ENCODE peak calls at places on chromosomes 3 and 15, in ten cellular contexts. V is heart left ventricle, E is suprapubic skin, G is upper lobe of left lung, R is lung, L is GM23338, S is upper lobe of right lung, H is ovary, N is adrenal gland, K is neuronal stem cell. Z is an unnamed sample. For H3K4me1, the result is how much of the 10 kb centered on the place peaks cover.

GRCh38 chr3:23329471-23329870 is 126.3 kb downstream of the UBE2E2 start:
- DNase-seq in R (no peak), S (no peak), L (no peak), K (no peak), H (no peak), G (no peak), N (no peak), V (no peak), E (no peak), Z (no peak)

GRCh38 chr3:46677096-46677702 is 16.3 kb downstream of the ALS2CL start:
- DNase-seq in S (no peak), N (peak), H (no peak), R (no peak), E (no peak), K (no peak), V (peak), L (no peak), G (no peak), Z (no peak)

GRCh38 chr15:51782357-51782896 is 31.0 kb downstream of the TMOD2 start:
- DNase-seq in R (no peak), N (no peak), S (no peak), H (no peak), V (no peak), K (no peak), L (peak), E (no peak), G (no peak), Z (no peak)

GRCh38 chr3:182364723-182365650 is 428.3 kb upstream of the ATP11B start:
- DNase-seq in E (no peak), H (no peak), R (no peak), K (no peak), S (no peak), N (no peak), L (no peak), V (no peak), G (no peak), Z (no peak)

GRCh38 chr15:95368211-95368610 is 962.3 kb upstream of the NR2F2 start:
- DNase-seq in H (no peak), E (no peak), L (no peak), S (no peak), N (no peak), R (no peak), G (no peak), K (no peak), V (no peak), Z (no peak)

GRCh38 chr3:186425788-186426730 is 64.0 kb upstream of the DGKG start:
- DNase-seq in L (peak), G (no peak), E (no peak), K (no peak), R (no peak), H (no peak), V (no peak), N (no peak), S (no peak), Z (no peak)

GRCh38 chr15:101538996-101539395 is 49.5 kb upstream of the PCSK6 start:
- DNase-seq in N (no peak), G (no peak), E (no peak), H (no peak), V (no peak), R (no peak), S (no peak), K (no peak), L (no peak), Z (no peak)

GRCh38 chr15:66951976-66952375 is 113.4 kb upstream of the SMAD3 start:
- DNase-seq in K (no peak), H (no peak), R (no peak), V (no peak), N (no peak), G (no peak), L (no peak), E (no peak), S (no peak), Z (no peak)

GRCh38 chr15:29896062-29896461 is 73.8 kb upstream of the TJP1 start:
- DNase-seq in G (no peak), S (no peak), L (no peak), R (no peak), H (no peak), N (no peak), K (no peak), E (no peak), V (no peak), Z (no peak)

GRCh38 chr3:65666426-65667091 is 372.2 kb downstream of the MAGI1 start:
- DNase-seq in R (no peak), S (no peak), H (no peak), L (peak), V (no peak), N (no peak), G (no peak), K (no peak), E (no peak), Z (no peak)

GRCh38 chr3:75001330-75001729 is 386.9 kb upstream of the CNTN3 start:
- DNase-seq in N (no peak), R (no peak), L (peak), V (no peak), G (no peak), E (no peak), S (no peak), H (no peak), K (no peak), Z (no peak)

GRCh38 chr3:98991393-98991792 is 89.9 kb upstream of the DCBLD2 start:
- DNase-seq in S (no peak), V (no peak), R (no peak), L (peak), H (no peak), N (no peak), G (no peak), K (no peak), E (no peak), Z (no peak)

GRCh38 chr3:44678480-44679116 is 30.1 kb downstream of the ZNF35 start:
- DNase-seq in R (no peak), S (no peak), N (no peak), E (no peak), H (no peak), G (no peak), L (no peak), K (no peak), V (no peak), Z (no peak)

GRCh38 chr15:38041576-38041975 is 107.1 kb downstream of the TMCO5A start:
- DNase-seq in H (no peak), E (no peak), N (no peak), R (no peak), G (no peak), L (no peak), S (no peak), K (no peak), V (no peak), Z (no peak)

GRCh38 chr3:49476563-49476962 is 6.5 kb downstream of the DAG1 start:
- DNase-seq in S (no peak), H (no peak), K (no peak), N (no peak), R (no peak), E (no peak), G (no peak), L (no peak), V (no peak), Z (no peak)

GRCh38 chr15:41637086-41637485 is 23.1 kb upstream of the MGA start:
- DNase-seq in S (no peak), K (no peak), H (no peak), N (no peak), V (no peak), G (no peak), L (no peak), E (no peak), R (no peak), Z (no peak)

GRCh38 chr15:73906346-73907017 is 19.8 kb upstream of the LOXL1 start:
- DNase-seq in V (no peak), E (no peak), K (no peak), H (no peak), N (no peak), S (no peak), R (no peak), G (no peak), L (no peak), Z (no peak)

GRCh38 chr3:58628823-58629562 is 37.6 kb downstream of the FAM3D start:
- DNase-seq in H (peak), K (no peak), V (no peak), G (no peak), N (no peak), L (no peak), R (no peak), S (no peak), E (no peak), Z (no peak)

GRCh38 chr3:187101184-187102072 is 37.9 kb downstream of the RPL39L start:
- DNase-seq in N (peak), L (no peak), G (peak), K (no peak), E (peak), R (peak), S (peak), H (peak), V (peak), Z (peak)

GRCh38 chr15:38638841-38639240 is 74.2 kb upstream of the RASGRP1 start:
- DNase-seq in V (no peak), K (no peak), S (no peak), G (no peak), H (no peak), E (no peak), L (no peak), R (no peak), N (no peak), Z (no peak)

GRCh38 chr15:88069561-88069960 is 187.0 kb downstream of the NTRK3 start:
- DNase-seq in E (no peak), R (no peak), K (no peak), H (no peak), G (no peak), S (no peak), N (no peak), V (no peak), L (no peak), Z (no peak)

GRCh38 chr3:52104664-52105281 is 48.4 kb upstream of the DUSP7 start:
- DNase-seq in H (no peak), V (peak), N (no peak), L (no peak), E (no peak), K (no peak), S (no peak), G (no peak), R (no peak), Z (no peak)

GRCh38 chr3:183975981-183976662 is 41.6 kb downstream of the ABCC5 start:
- DNase-seq in R (no peak), H (no peak), N (no peak), S (no peak), K (no peak), V (no peak), G (no peak), L (peak), E (no peak), Z (no peak)

GRCh38 chr3:184682671-184683070 is 29.2 kb downstream of the MAGEF1 start:
- DNase-seq in V (no peak), K (no peak), N (no peak), G (no peak), S (peak), R (no peak), E (no peak), H (no peak), L (no peak), Z (no peak)

GRCh38 chr3:133890037-133890436 is 5.6 kb downstream of the RAB6B start:
- DNase-seq in G (no peak), K (no peak), S (no peak), V (no peak), L (no peak), E (no peak), R (peak), H (no peak), N (no peak), Z (no peak)

GRCh38 chr15:72341361-72341760 is 21.4 kb upstream of the CELF6 start:
- DNase-seq in K (peak), E (no peak), H (no peak), N (no peak), R (no peak), G (no peak), S (no peak), L (peak), V (no peak), Z (no peak)

GRCh38 chr15:80026754-80027153 is 32.7 kb upstream of the ZFAND6 start:
- DNase-seq in L (no peak), K (no peak), S (no peak), R (no peak), G (no peak), E (peak), N (peak), H (no peak), V (no peak), Z (no peak)

GRCh38 chr3:172065534-172065933 is 26.2 kb downstream of the FNDC3B start:
- DNase-seq in H (no peak), N (no peak), V (no peak), S (no peak), G (no peak), E (no peak), K (no peak), R (no peak), L (no peak), Z (no peak)

GRCh38 chr3:196670335-196670734 is 30.8 kb downstream of the NRROS start:
- DNase-seq in L (no peak), V (no peak), N (no peak), R (no peak), H (no peak), G (peak), E (no peak), S (no peak), K (no peak), Z (no peak)

GRCh38 chr3:137760341-137761098 is 3.6 kb upstream of the SOX14 start:
- DNase-seq in G (no peak), V (peak), E (no peak), N (no peak), K (no peak), S (no peak), L (peak), R (no peak), H (no peak), Z (no peak)

GRCh38 chr3:195715583-195716266 is 5.1 kb upstream of the MUC20 start:
- DNase-seq in H (no peak), K (no peak), V (peak), S (no peak), L (no peak), G (no peak), E (no peak), N (no peak), R (no peak), Z (no peak)

GRCh38 chr3:177144922-177145321 is 52.4 kb downstream of the TBL1XR1 start:
- DNase-seq in R (no peak), G (no peak), S (no peak), E (no peak), V (no peak), K (no peak), L (no peak), H (no peak), N (no peak), Z (no peak)

GRCh38 chr3:178169421-178169820 is 366.8 kb upstream of the KCNMB2 start:
- DNase-seq in K (no peak), L (no peak), G (no peak), S (no peak), N (no peak), H (no peak), E (no peak), R (no peak), V (no peak), Z (no peak)

GRCh38 chr3:147394168-147394941 is 12.0 kb downstream of the ZIC4 start:
- DNase-seq in E (no peak), L (peak), R (no peak), S (no peak), G (no peak), H (no peak), N (no peak), V (no peak), K (no peak), Z (no peak)

GRCh38 chr15:101813803-101814534 is 2.0 kb downstream of the OR4F15 start:
- DNase-seq in H (no peak), L (no peak), N (no peak), E (no peak), S (no peak), R (no peak), V (no peak), K (no peak), G (no peak), Z (no peak)

GRCh38 chr3:124082343-124082742 is 90.4 kb upstream of the ROPN1 start:
- DNase-seq in G (no peak), S (no peak), L (no peak), V (no peak), N (no peak), E (no peak), K (no peak), R (no peak), H (no peak), Z (no peak)
- H3K4me3 ChIP-seq in G (no peak), S (no peak), L (no peak), V (no peak), N (no peak), E (no peak), K (no peak), R (no peak), H (no peak), Z (no peak)

GRCh38 chr3:53805463-53806159 is 40.6 kb downstream of the CHDH start:
- DNase-seq in E (no peak), V (no peak), N (peak), S (peak), H (no peak), K (no peak), L (no peak), G (no peak), R (no peak), Z (no peak)

GRCh38 chr3:53806182-53807116 is 39.8 kb downstream of the CHDH start:
- DNase-seq in S (peak), R (no peak), K (no peak), N (peak), H (no peak), E (no peak), G (no peak), L (no peak), V (no peak), Z (no peak)

GRCh38 chr3:53803124-53803815 is 42.9 kb downstream of the CHDH start:
- DNase-seq in S (peak), G (no peak), H (no peak), E (no peak), K (no peak), L (peak), N (peak), R (no peak), V (no peak), Z (peak)

GRCh38 chr3:53803816-53804545 is 42.2 kb downstream of the CHDH start:
- DNase-seq in K (no peak), L (no peak), R (no peak), N (peak), E (no peak), H (no peak), V (no peak), G (no peak), S (peak), Z (no peak)

DNA sequence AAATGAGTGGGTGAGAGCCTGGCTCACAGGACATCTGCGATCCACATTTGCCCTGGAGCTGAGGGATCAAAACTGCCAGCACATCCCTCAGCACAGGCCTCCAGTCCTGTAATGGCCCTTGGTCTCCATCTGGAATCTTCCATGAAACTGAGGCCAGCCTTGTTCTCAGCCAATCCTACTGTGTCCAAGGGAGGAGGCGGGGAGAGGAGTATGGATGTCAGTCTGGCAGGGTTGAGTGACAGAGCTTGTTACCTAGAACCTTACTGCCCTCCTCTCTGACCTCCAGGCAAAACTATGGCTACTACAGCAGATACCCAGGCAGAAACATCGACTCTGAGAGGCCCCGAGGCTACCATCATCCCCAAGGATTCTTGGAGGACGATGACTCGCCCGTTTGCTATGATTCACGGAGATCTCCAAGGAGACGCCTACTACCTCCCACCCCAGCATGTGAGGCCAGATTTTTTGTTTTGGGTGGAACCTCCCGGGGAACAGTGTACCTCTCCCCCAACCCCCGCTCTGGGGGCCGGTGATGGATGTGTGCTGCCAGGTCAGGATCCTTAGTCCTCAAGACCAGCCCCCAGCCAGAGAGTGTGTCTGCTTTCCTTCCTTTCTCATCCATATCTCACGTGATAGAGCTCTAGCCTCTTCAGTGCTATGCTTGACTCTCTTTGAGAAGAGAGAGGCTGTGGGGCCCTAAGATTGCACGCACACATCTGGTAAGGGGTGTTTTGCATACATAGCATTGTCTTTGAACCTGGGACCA is 41.3 kb downstream of the CHDH start:
- DNase-seq in V (no peak), E (no peak), S (peak), N (peak), H (no peak), G (no peak), R (no peak), K (no peak), L (no peak), Z (no peak)
- H3K27ac ChIP-seq in V (no peak), E (no peak), S (no peak), N (no peak), H (no peak), G (peak), R (peak), K (peak), L (no peak), Z (no peak)

GRCh38 chr3:67028385-67028784 is 30.3 kb downstream of the KBTBD8 start:
- DNase-seq in H (no peak), V (no peak), G (no peak), K (no peak), E (no peak), S (no peak), N (no peak), L (no peak), R (no peak), Z (no peak)
- H3K4me1 ChIP-seq in H (under half), V (under half), G (under half), K (under half), E (under half), S (under half), N (under half), L (under half), R (under half), Z (under half)

GRCh38 chr3:4493008-4493930 is at the start of gene ITPR1:
- DNase-seq in G (peak), R (peak), S (peak), H (peak), K (peak), V (peak), E (peak), N (peak), L (peak), Z (peak)

GRCh38 chr3:4495294-4496110 is 2.4 kb downstream of the ITPR1 start:
- DNase-seq in N (no peak), H (no peak), E (no peak), L (no peak), K (no peak), V (no peak), S (no peak), G (no peak), R (no peak), Z (no peak)

GRCh38 chr3:4493931-4494806 is 1.0 kb downstream of the ITPR1 start:
- DNase-seq in E (no peak), K (peak), V (peak), L (peak), G (peak), H (peak), S (no peak), R (no peak), N (peak), Z (peak)

GRCh38 chr3:4497005-4497692 is 4.0 kb downstream of the ITPR1 start:
- DNase-seq in E (no peak), L (no peak), V (no peak), H (no peak), R (no peak), S (no peak), G (no peak), N (no peak), K (no peak), Z (no peak)

GRCh38 chr3:4494807-4495200 is 1.7 kb downstream of the ITPR1 start:
- DNase-seq in R (no peak), E (no peak), G (no peak), H (no peak), S (no peak), V (no peak), N (no peak), L (no peak), K (no peak), Z (no peak)
- H3K4me3 ChIP-seq in R (no peak), E (peak), G (no peak), H (peak), S (peak), V (peak), N (no peak), L (peak), K (no peak), Z (peak)

DNA sequence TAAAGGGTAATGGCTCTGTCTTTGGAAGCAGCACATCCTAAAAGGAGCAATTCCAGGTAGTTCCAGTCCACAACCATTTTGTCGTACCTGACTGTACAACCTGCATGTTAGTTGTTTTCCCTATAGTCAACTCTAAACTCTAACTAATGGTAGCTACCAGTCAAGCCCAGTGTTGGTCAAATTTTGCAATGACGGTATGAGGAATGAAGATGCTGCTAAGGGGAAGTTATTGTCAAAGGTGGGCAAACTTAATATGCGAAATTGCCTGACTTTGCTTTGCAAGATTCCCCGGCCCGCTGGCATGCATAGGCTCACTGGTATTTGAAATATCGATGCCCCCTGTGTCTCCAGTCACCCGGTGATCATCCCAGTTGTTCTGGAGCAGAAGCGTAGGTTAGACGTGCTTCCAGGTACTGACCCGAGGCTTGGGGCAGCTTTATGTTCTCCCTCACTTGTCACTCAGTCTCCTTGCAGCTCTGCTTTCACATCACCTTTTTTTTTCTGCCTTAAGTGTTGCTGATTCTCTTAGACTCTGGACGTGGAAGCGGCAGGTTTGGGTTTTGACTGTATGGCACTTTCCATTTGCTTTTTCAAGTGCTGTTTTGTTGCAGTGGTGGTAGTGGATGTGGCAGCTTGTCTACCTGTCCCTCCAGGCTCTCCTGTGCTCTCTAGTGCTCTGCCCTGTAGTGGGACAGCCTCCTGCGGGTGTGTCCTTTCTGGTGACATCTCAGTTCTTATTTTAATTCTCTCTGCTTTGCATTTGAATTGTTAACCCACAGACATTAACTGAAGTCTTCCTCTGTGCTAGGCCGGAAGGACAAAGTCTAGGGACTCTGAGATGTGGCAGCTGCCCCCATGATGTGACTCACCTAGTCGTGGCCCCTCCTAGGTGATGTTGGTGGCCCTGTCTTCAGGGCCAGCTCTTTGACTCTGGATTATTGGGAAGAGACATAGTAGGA is 95.8 kb upstream of the UMPS start:
- DNase-seq in N (no peak), E (no peak), G (no peak), K (no peak), V (no peak), L (peak), S (no peak), R (no peak), H (no peak), Z (no peak)
- H3K27ac ChIP-seq in N (no peak), E (no peak), G (no peak), K (no peak), V (no peak), L (peak), S (no peak), R (no peak), H (no peak), Z (no peak)